ENCODE peak calls at places on chromosomes 5 and 9, in five cellular contexts. J, H, Y, R and V are unnamed samples.
A peak's percentile ranks its signal among the peaks of the same experiment; 100 is the strongest.

GRCh38 chr9:125600194-125600593 is 106.8 kb downstream of the MAPKAP1 start:
- DNase-seq in J (no peak), H (no peak), Y (no peak), R (no peak), V (no peak)

GRCh38 chr5:148620696-148621095 is 33.6 kb downstream of the HTR4 start:
- DNase-seq in J (no peak), H (no peak), Y (no peak), R (no peak), V (no peak)

GRCh38 chr5:154653764-154654483 is 101.3 kb upstream of the LARP1 start:
- DNase-seq in J (no peak), H (no peak), Y (no peak), R (no peak), V (no peak)

GRCh38 chr9:573551-574410 is 267.7 kb upstream of the DMRT1 start:
- DNase-seq in J (no peak), H (no peak), Y (no peak), R (no peak), V (no peak)

GRCh38 chr9:21615018-21615417 is 132.9 kb upstream of the IFNE start:
- DNase-seq in J (no peak), H (no peak), Y (no peak), R (no peak), V (no peak)

GRCh38 chr9:106956971-106957370 is 94.0 kb downstream of the ZNF462 start:
- DNase-seq in J (peak; percentile 91), H (no peak), Y (no peak), R (no peak), V (no peak)

GRCh38 chr5:102511666-102512065 is 12.9 kb upstream of the SLCO6A1 start:
- DNase-seq in J (peak; percentile 12), H (no peak), Y (no peak), R (peak; percentile 6), V (peak; percentile 48)

GRCh38 chr5:150409638-150410523 is 2.8 kb downstream of the CD74 start:
- DNase-seq in J (peak; percentile 87), H (peak; percentile 99), Y (peak; percentile 38), R (peak; percentile 86), V (peak; percentile 96)

GRCh38 chr5:39716532-39716971 is 291.8 kb upstream of the DAB2 start:
- DNase-seq in J (peak; percentile 68), H (peak; percentile 26), Y (no peak), R (peak; percentile 69), V (peak; percentile 75)

GRCh38 chr9:134419684-134420076 is 93.4 kb downstream of the RXRA start:
- DNase-seq in J (no peak), H (no peak), Y (no peak), R (no peak), V (no peak)

GRCh38 chr9:91663858-91664257 is 240.2 kb upstream of the NFIL3 start:
- DNase-seq in J (no peak), H (no peak), Y (no peak), R (no peak), V (peak; percentile 57)

GRCh38 chr5:139402561-139403158 is 1.2 kb downstream of the SPATA24 start:
- DNase-seq in J (no peak), H (no peak), Y (no peak), R (no peak), V (peak; percentile 69)

GRCh38 chr9:81619353-81620008 is 69.9 kb downstream of the TLE1 start:
- DNase-seq in J (peak; percentile 87), H (no peak), Y (no peak), R (peak; percentile 69), V (no peak)

GRCh38 chr5:89444073-89444472 is 561.1 kb upstream of the MEF2C start:
- DNase-seq in J (no peak), H (no peak), Y (no peak), R (no peak), V (no peak)

GRCh38 chr5:1568201-1568979 is 44.6 kb upstream of the LPCAT1 start:
- DNase-seq in J (peak; percentile 91), H (peak; percentile 46), Y (no peak), R (peak; percentile 83), V (peak; percentile 91)

GRCh38 chr5:14742427-14743010 is 78.0 kb downstream of the OTULIN start:
- DNase-seq in J (no peak), H (no peak), Y (no peak), R (no peak), V (no peak)

GRCh38 chr9:91711755-91712591 is 238.1 kb downstream of the ROR2 start:
- DNase-seq in J (peak; percentile 49), H (no peak), Y (no peak), R (no peak), V (no peak)

GRCh38 chr9:18629136-18629535 is 155.2 kb downstream of the ADAMTSL1 start:
- DNase-seq in J (no peak), H (no peak), Y (no peak), R (no peak), V (no peak)

GRCh38 chr9:81852820-81853219 is 75.4 kb upstream of the SPATA31D4 start:
- DNase-seq in J (no peak), H (no peak), Y (no peak), R (no peak), V (no peak)

GRCh38 chr5:42672925-42673324 is 83.7 kb upstream of the CCDC152 start:
- DNase-seq in J (no peak), H (no peak), Y (no peak), R (no peak), V (no peak)

GRCh38 chr5:132456553-132457361 is 33.8 kb downstream of the IRF1 start:
- DNase-seq in J (peak; percentile 35), H (no peak), Y (no peak), R (no peak), V (no peak)

GRCh38 chr5:107129051-107129450 is 541.7 kb downstream of the EFNA5 start:
- DNase-seq in J (peak; percentile 8), H (no peak), Y (no peak), R (peak; percentile 39), V (peak; percentile 46)

GRCh38 chr9:126491256-126491879 is 122.4 kb upstream of the LMX1B start:
- DNase-seq in J (peak; percentile 62), H (peak; percentile 70), Y (no peak), R (peak; percentile 41), V (peak; percentile 66)

GRCh38 chr5:180808461-180809000 is 5.9 kb upstream of the MGAT1 start:
- DNase-seq in J (no peak), H (no peak), Y (no peak), R (no peak), V (no peak)

GRCh38 chr5:110751902-110752762 is 13.3 kb downstream of the SLC25A46 start:
- DNase-seq in J (peak; percentile 70), H (no peak), Y (no peak), R (no peak), V (no peak)

GRCh38 chr5:103744159-103744558 is 181.6 kb upstream of the NUDT12 start:
- DNase-seq in J (peak; percentile 75), H (no peak), Y (no peak), R (peak; percentile 88), V (peak; percentile 81)

GRCh38 chr9:122302541-122302940 is 37.9 kb downstream of the MRRF start:
- DNase-seq in J (no peak), H (no peak), Y (no peak), R (no peak), V (no peak)

DNA sequence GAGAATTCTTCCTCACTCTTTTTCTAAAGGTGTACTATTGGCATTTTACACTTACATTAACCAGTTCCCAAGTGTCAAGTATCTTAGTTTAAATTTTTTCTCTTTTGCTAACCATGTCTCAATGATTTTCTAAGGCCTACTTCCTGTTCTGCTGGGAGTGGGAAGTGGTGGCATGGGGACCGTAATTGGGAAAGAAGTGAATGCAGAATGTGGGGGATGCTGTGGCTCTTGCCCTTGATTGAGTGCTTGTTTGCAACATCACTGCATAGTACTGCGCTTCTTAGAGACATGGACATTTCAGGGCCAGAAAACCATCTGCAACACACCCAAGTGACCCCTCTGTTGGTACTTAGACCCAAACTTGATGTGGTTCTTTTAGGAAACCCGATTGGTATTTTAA is 32.8 kb downstream of the MRRF start:
- DNase-seq in J (no peak), H (no peak), Y (no peak), R (no peak), V (no peak)
- TF ChIP-seq CTCF in J (no peak), H (no peak), Y (no peak), R (no peak), V (no peak)

DNA sequence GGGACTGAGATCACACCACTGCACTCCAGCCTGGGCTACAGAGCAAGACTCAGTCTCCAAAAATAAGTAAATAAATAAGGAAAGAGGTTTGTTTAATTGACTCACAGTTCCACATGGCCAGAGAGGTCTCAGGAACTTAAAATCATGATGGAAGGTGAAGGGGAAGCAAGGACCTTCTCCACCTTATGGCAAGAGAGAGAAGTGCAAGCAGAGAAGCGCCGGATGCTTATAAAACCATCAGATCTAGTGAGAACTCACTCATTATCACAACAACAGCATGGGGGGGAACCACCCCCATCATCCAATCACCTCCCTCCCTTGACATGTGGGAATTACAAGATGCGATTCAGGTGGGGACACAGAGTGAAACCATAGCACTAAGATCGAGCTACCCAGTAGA is 22.8 kb upstream of the RGMB start:
- DNase-seq in J (no peak), H (no peak), Y (no peak), R (no peak), V (peak; percentile 41)
- TF ChIP-seq CTCF in J (peak; percentile 40), H (peak; percentile 41), Y (no peak), R (peak; percentile 62), V (peak; percentile 31)

DNA sequence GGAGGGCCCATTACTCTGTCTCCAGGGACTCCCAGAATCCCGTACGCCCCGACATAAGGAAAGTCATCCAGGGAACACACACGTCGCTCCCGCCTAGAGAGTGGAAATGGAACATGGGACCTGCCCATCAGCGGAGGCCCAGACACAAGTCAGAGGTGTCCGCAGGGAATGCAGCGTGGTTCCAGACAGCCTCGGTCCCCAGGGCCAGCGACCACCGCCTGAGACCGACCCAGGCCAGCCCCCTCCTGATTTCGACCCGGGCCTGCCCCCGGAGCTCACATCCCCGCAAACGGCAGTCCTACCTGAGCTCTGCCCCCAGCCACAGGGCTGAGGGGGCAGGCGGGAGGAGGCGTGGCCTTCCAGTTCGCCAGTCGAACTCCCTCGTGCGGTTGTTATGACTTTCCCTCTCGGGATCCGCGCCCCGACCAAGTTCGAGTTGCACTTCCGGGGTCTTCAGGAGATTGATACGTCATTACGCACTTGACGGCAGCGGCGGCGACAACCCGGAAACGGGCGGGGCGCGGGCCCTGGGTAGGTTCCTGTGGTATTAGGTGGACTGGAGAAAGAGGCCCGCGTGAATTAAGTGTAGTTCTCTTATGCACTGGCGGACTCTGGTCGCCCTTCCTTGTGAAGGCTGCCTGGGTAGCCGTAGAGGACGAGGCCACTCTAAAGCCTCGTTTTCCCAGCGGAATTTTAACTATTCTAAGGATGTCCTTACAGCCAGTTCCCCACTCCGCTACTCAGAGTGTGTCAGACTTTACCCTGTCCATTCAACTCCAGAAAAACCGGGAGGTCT is 370.0 kb upstream of the POU5F2 start:
- DNase-seq in J (peak; percentile 95), H (peak; percentile 99), Y (peak; percentile 89), R (peak; percentile 97), V (peak; percentile 96)
- TF ChIP-seq CTCF in J (peak; percentile 3), H (peak; percentile 18), Y (no peak), R (peak; percentile 38), V (peak; percentile 18)

GRCh38 chr5:54956922-54957321 is 28.5 kb downstream of the ESM1 start:
- DNase-seq in J (no peak), H (no peak), Y (no peak), R (no peak), V (no peak)

GRCh38 chr5:54964405-54964804 is 21.0 kb downstream of the ESM1 start:
- DNase-seq in J (no peak), H (no peak), Y (no peak), R (no peak), V (no peak)

GRCh38 chr5:54965806-54966205 is 19.6 kb downstream of the ESM1 start:
- DNase-seq in J (no peak), H (no peak), Y (no peak), R (no peak), V (no peak)

GRCh38 chr5:54959673-54960418 is 25.5 kb downstream of the ESM1 start:
- DNase-seq in J (peak; percentile 21), H (no peak), Y (no peak), R (peak; percentile 12), V (peak; percentile 50)
- TF ChIP-seq CTCF in J (peak; percentile 36), H (no peak), Y (no peak), R (peak; percentile 65), V (peak; percentile 15)

GRCh38 chr5:114789773-114790402 is 379.8 kb downstream of the TRIM36 start:
- DNase-seq in J (peak; percentile 32), H (peak; percentile 12), Y (no peak), R (no peak), V (peak; percentile 47)
- TF ChIP-seq CTCF in J (peak; percentile 39), H (peak; percentile 51), Y (peak; percentile 47), R (no peak), V (peak; percentile 40)